ENCODE peak calls at places on chromosomes 16 and 17, in five cellular contexts. N is AG20443; Z is stimulated activated CD4-positive, alpha-beta T cell treated with anti-CD3 and anti-CD28 coated beads, TNF-alpha, amount 100 ng/mL, for 48 hours; E is GM12865; O is HS-27A. D is an unnamed sample.

GRCh38 chr17:64682261-64683181 is 20.4 kb upstream of the SMURF2 start:
- DNase-seq in E (no peak), Z (no peak), N (peak), O (peak), D (no peak)

GRCh38 chr17:59124665-59125064 is 18.0 kb upstream of the TRIM37 start:
- DNase-seq in O (no peak), E (peak), Z (no peak), N (no peak), D (no peak)

GRCh38 chr16:23608194-23608593 is 12.1 kb upstream of the NDUFAB1 start:
- DNase-seq in N (no peak), Z (no peak), O (no peak), E (no peak), D (no peak)

GRCh38 chr16:77894054-77894632 is 105.8 kb downstream of the VAT1L start:
- DNase-seq in E (no peak), N (no peak), O (no peak), Z (no peak), D (no peak)

GRCh38 chr17:67359960-67360817 is 6.2 kb downstream of the PSMD12 start:
- DNase-seq in Z (no peak), E (peak), O (no peak), N (no peak), D (no peak)

GRCh38 chr16:57807968-57808528 is 5.8 kb upstream of the KIFC3 start:
- DNase-seq in O (peak), Z (peak), N (peak), E (peak), D (peak)

GRCh38 chr17:81860756-81861568 is 627 bp upstream of the P4HB start:
- DNase-seq in Z (peak), O (peak), N (peak), E (peak), D (peak)

GRCh38 chr17:32523017-32523680 is 36.4 kb downstream of the CDK5R1 start:
- DNase-seq in E (peak), Z (no peak), O (no peak), N (no peak), D (peak)

D was measured in GM18507.